ENCODE peak calls at places on chromosomes 11 and 22, in ten cellular contexts. B is astrocyte of the cerebellum, I is nephron progenitor cell, E is GM20000, O is testis, Q is heart left ventricle, K is fibroblast of pulmonary artery, Y is WTC11, F is breast epithelium, X is GM13976. A is an unnamed sample.

GRCh38 chr11:69666261-69666660 is 8.9 kb downstream of the LTO1 start:
- DNase-seq in B (no peak), I (no peak), E (no peak), O (no peak), Q (no peak), K (no peak), Y (no peak), F (no peak), X (no peak), A (no peak)

GRCh38 chr11:105829084-105829483 is 193.0 kb downstream of the MSANTD4 start:
- DNase-seq in B (no peak), I (no peak), E (peak), O (no peak), Q (no peak), K (no peak), Y (no peak), F (no peak), X (peak), A (peak)

GRCh38 chr11:1218256-1218787 is 4.5 kb upstream of the MUC5B start:
- DNase-seq in B (no peak), I (peak), E (no peak), O (no peak), Q (no peak), K (no peak), Y (no peak), F (no peak), X (no peak), A (no peak)

GRCh38 chr22:43993072-43993760 is 30.9 kb upstream of the PARVB start:
- DNase-seq in B (peak), I (peak), E (peak), O (peak), Q (peak), K (peak), Y (peak), F (no peak), X (peak), A (peak)

GRCh38 chr11:60184824-60185511 is 2.1 kb upstream of the MS4A6A start:
- DNase-seq in B (no peak), I (no peak), E (no peak), O (no peak), Q (no peak), K (no peak), Y (no peak), F (no peak), X (no peak), A (no peak)

GRCh38 chr22:26689553-26690301 is 32.3 kb downstream of the MIAT start:
- DNase-seq in B (no peak), I (no peak), E (no peak), O (no peak), Q (no peak), K (peak), Y (no peak), F (no peak), X (no peak), A (no peak)

GRCh38 chr11:9759519-9760179 is 95.8 kb downstream of the SWAP70 start:
- DNase-seq in B (peak), I (no peak), E (peak), O (peak), Q (peak), K (peak), Y (no peak), F (peak), X (peak), A (peak)

GRCh38 chr22:20624161-20624616 is 116.8 kb downstream of the MED15 start:
- DNase-seq in B (no peak), I (no peak), E (peak), O (no peak), Q (no peak), K (no peak), Y (no peak), F (no peak), X (peak), A (peak)

GRCh38 chr11:57764527-57764926 is 2.9 kb downstream of the CTNND1 start:
- DNase-seq in B (no peak), I (no peak), E (no peak), O (no peak), Q (no peak), K (no peak), Y (no peak), F (no peak), X (no peak), A (no peak)

GRCh38 chr22:20646906-20647305 is 127.0 kb upstream of the SERPIND1 start:
- DNase-seq in B (no peak), I (no peak), E (no peak), O (no peak), Q (no peak), K (no peak), Y (no peak), F (no peak), X (no peak), A (no peak)

GRCh38 chr11:36452231-36452630 is 57.8 kb downstream of the TRAF6 start:
- DNase-seq in B (peak), I (no peak), E (no peak), O (no peak), Q (no peak), K (peak), Y (no peak), F (no peak), X (no peak), A (no peak)

GRCh38 chr11:110907629-110908028 is 195.4 kb upstream of the ARHGAP20 start:
- DNase-seq in B (peak), I (no peak), E (no peak), O (no peak), Q (no peak), K (peak), Y (no peak), F (no peak), X (no peak), A (no peak)

GRCh38 chr22:32043391-32043790 is 330 bp downstream of the SLC5A1 start:
- DNase-seq in B (no peak), I (no peak), E (no peak), O (no peak), Q (no peak), K (no peak), Y (no peak), F (no peak), X (no peak), A (no peak)

GRCh38 chr11:69164824-69165223 is 9.1 kb downstream of the SMIM38 start:
- DNase-seq in B (no peak), I (no peak), E (no peak), O (no peak), Q (no peak), K (no peak), Y (no peak), F (no peak), X (no peak), A (no peak)

GRCh38 chr11:14609902-14610301 is 33.7 kb upstream of the PDE3B start:
- DNase-seq in B (no peak), I (no peak), E (no peak), O (no peak), Q (no peak), K (no peak), Y (no peak), F (no peak), X (no peak), A (no peak)

GRCh38 chr11:43404406-43404805 is 45.7 kb downstream of the TTC17 start:
- DNase-seq in B (no peak), I (no peak), E (no peak), O (no peak), Q (no peak), K (no peak), Y (no peak), F (no peak), X (no peak), A (no peak)

GRCh38 chr11:6557761-6558674 is 45.4 kb downstream of the RRP8 start:
- DNase-seq in B (no peak), I (no peak), E (no peak), O (no peak), Q (no peak), K (no peak), Y (no peak), F (no peak), X (no peak), A (no peak)

GRCh38 chr11:117984471-117984870 is 1.7 kb upstream of the IL10RA start:
- DNase-seq in B (no peak), I (no peak), E (no peak), O (no peak), Q (no peak), K (no peak), Y (no peak), F (no peak), X (no peak), A (no peak)

GRCh38 chr11:46260161-46260560 is 17.3 kb upstream of the CREB3L1 start:
- DNase-seq in B (no peak), I (no peak), E (no peak), O (no peak), Q (no peak), K (no peak), Y (no peak), F (no peak), X (no peak), A (no peak)

GRCh38 chr11:10076458-10077141 is 217.4 kb downstream of the SBF2 start:
- DNase-seq in B (peak), I (peak), E (peak), O (peak), Q (peak), K (peak), Y (peak), F (no peak), X (peak), A (peak)

GRCh38 chr11:69232821-69233760 is 60.9 kb upstream of the MYEOV start:
- DNase-seq in B (no peak), I (no peak), E (no peak), O (peak), Q (no peak), K (no peak), Y (no peak), F (no peak), X (no peak), A (no peak)

GRCh38 chr11:70487160-70487559 is 88.8 kb downstream of the CTTN start:
- DNase-seq in B (no peak), I (no peak), E (no peak), O (no peak), Q (no peak), K (no peak), Y (no peak), F (no peak), X (no peak), A (no peak)

GRCh38 chr22:17563936-17564391 is 666 bp downstream of the SLC25A18 start:
- DNase-seq in B (no peak), I (no peak), E (no peak), O (peak), Q (peak), K (peak), Y (no peak), F (no peak), X (no peak), A (no peak)

GRCh38 chr11:38169286-38169685 is 1571.2 kb upstream of the RAG2 start:
- DNase-seq in B (peak), I (no peak), E (no peak), O (no peak), Q (no peak), K (peak), Y (no peak), F (no peak), X (no peak), A (no peak)

GRCh38 chr11:87879118-87879517 is 296.1 kb downstream of the RAB38 start:
- DNase-seq in B (no peak), I (no peak), E (no peak), O (no peak), Q (no peak), K (peak), Y (no peak), F (no peak), X (no peak), A (no peak)

GRCh38 chr11:8247312-8247711 is 16.4 kb downstream of the LMO1 start:
- DNase-seq in B (no peak), I (no peak), E (no peak), O (no peak), Q (no peak), K (no peak), Y (peak), F (no peak), X (no peak), A (no peak)

GRCh38 chr11:34986883-34987525 is 70.6 kb downstream of the PDHX start:
- DNase-seq in B (no peak), I (no peak), E (no peak), O (no peak), Q (no peak), K (no peak), Y (no peak), F (no peak), X (no peak), A (no peak)

GRCh38 chr11:27698872-27699241 is 1.4 kb downstream of the BDNF start:
- DNase-seq in B (peak), I (peak), E (peak), O (peak), Q (peak), K (peak), Y (peak), F (peak), X (peak), A (peak)

GRCh38 chr11:803770-804598 is 1.0 kb downstream of the PIDD1 start:
- DNase-seq in B (no peak), I (peak), E (no peak), O (no peak), Q (no peak), K (no peak), Y (no peak), F (no peak), X (no peak), A (no peak)

GRCh38 chr11:122778148-122778547 is 60.2 kb upstream of the CRTAM start:
- DNase-seq in B (no peak), I (no peak), E (no peak), O (no peak), Q (no peak), K (peak), Y (no peak), F (no peak), X (no peak), A (no peak)

DNA sequence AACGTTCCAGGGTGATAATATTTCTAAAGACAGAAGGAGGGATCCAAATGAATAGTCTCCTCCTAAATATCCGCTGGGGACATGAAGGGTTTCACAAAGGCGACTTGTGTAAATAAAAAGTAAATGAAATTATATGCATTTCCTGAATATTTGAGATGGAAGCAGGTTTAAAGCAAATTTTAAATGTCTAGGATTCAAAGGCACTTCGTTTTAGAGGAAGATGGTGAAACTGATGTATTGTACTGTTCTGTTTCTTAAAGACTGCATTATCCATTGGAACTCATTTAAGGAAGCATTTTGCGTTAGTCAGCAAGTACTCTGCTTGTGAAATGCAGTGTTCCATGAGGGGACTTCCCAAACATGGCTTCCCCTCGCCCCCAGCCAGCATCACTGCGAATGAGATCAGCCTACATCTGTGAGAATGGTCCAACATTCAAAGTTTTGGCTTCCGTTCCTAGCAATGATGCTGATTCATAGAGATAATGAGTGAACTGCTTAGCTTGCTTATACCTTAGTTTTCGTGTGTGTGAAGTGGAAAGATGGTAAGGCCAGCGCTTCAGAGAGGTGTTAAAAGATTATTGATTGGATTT is 1.5 kb downstream of the RAB39A start:
- DNase-seq in B (no peak), I (no peak), E (no peak), O (no peak), Q (no peak), K (no peak), Y (no peak), F (no peak), X (peak), A (peak)
- TF ChIP-seq CTCF in B (no peak), I (no peak), E (no peak), O (no peak), Q (no peak), K (no peak), Y (no peak), F (no peak), X (no peak), A (no peak)

DNA sequence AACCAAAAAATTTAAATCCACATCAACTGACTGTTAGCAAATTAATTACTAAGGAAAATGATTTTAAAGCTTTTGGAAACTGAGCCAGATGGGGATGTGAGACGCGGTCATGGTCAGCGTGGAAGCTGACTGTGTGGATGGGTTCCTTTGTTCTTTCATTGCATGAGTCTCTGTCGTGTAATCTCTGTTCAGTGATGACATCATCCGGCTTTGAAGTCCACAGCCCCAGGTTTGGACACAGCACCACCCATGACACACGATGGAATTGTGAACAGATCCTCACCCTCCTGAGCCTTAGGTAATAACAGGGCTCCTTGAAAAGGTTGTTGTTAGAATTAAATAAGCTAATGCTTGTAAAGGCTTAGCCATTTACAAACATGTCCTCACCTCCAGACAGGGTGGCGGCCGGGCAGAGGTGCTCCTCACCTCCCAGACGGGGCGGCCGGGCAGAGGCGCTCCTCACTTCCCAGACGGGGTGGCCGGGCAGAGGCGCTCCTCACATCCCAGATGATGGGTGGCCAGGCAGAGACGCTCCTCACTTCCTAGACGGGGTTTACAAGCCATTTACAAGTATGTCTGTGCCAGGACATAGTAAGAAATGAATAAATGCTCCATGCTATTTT is 677.3 kb downstream of the TBC1D22A start:
- DNase-seq in B (no peak), I (no peak), E (no peak), O (no peak), Q (no peak), K (no peak), Y (no peak), F (no peak), X (no peak), A (no peak)
- TF ChIP-seq CTCF in B (no peak), I (no peak), E (no peak), O (no peak), Q (no peak), K (no peak), Y (no peak), F (no peak), X (no peak), A (no peak)

DNA sequence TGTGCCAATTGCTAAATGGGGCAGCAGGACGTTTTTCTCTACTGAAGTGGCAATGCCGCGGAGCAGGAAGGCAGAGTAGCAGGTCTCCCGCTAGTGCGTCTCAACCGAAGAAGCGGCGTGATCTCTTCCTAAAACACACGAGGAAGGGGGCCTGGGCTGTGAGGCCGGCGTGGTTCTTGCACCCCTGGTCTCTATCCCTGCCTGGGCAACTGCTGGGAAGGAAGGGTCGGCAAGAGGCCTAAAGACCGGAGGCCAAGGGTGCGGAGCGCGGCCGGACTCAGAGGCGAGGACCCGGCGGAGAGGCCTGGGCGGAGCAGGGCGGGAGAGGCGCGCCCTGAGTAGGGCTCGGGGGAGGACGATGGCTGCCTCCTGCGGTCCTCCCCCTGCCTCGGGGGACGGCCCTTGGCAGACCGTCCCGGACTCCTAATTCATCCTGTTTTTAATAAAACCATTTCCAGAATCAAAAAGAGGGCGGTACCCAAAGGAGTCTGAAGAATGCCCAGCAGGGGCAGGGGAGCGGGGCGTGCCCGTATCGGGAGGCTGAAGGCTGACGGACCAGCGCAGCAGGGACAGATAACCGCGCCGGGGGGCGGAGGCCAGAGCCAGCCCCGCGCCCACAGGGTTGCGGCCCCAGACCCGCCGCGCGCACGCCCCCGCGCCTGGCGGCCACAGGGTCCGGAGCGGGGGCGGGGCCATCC is 559 bp upstream of the APLP2 start:
- DNase-seq in B (peak), I (no peak), E (no peak), O (peak), Q (peak), K (peak), Y (peak), F (peak), X (no peak), A (no peak)
- TF ChIP-seq CTCF in B (peak), I (no peak), E (no peak), O (peak), Q (no peak), K (peak), Y (no peak), F (peak), X (no peak), A (no peak)

GRCh38 chr11:94809251-94809650 is 41.1 kb downstream of the AMOTL1 start:
- DNase-seq in B (no peak), I (no peak), E (no peak), O (no peak), Q (no peak), K (no peak), Y (no peak), F (no peak), X (no peak), A (no peak)
- TF ChIP-seq CTCF in B (no peak), I (no peak), E (no peak), O (no peak), Q (no peak), K (no peak), Y (no peak), F (no peak), X (no peak), A (no peak)

DNA sequence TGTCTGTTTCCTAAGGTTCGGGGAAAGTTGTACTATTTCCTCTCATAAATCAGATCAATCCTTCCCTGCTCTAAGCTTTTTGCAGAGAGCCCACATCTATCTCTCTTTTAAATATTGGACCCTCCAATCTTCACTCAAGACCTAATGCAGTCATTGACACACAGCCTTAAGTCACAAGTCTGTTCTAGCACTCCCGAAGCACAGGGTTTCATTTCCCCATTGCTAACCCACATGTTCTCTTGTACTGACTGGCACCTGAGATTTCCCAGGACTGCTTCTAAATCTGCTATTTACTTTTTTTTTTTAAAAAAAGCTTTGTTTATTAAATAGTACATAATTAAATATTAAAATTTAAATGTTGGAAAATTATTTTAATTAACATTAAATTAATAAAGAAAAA is 674.7 kb downstream of the TBC1D22A start:
- DNase-seq in B (no peak), I (no peak), E (peak), O (no peak), Q (no peak), K (no peak), Y (no peak), F (no peak), X (no peak), A (no peak)
- TF ChIP-seq CTCF in B (no peak), I (no peak), E (no peak), O (no peak), Q (no peak), K (no peak), Y (no peak), F (no peak), X (no peak), A (no peak)

GRCh38 chr11:67285541-67286498 is 3.3 kb upstream of the ANKRD13D start:
- DNase-seq in B (no peak), I (no peak), E (no peak), O (no peak), Q (no peak), K (no peak), Y (no peak), F (no peak), X (no peak), A (no peak)

GRCh38 chr11:67287355-67288197 is 1.5 kb upstream of the ANKRD13D start:
- DNase-seq in B (no peak), I (no peak), E (no peak), O (no peak), Q (no peak), K (no peak), Y (no peak), F (no peak), X (no peak), A (no peak)

GRCh38 chr11:67284811-67285540 is 4.1 kb upstream of the ANKRD13D start:
- DNase-seq in B (no peak), I (no peak), E (no peak), O (no peak), Q (no peak), K (no peak), Y (no peak), F (no peak), X (no peak), A (no peak)

GRCh38 chr11:67288198-67288451 is 978 bp upstream of the ANKRD13D start:
- DNase-seq in B (no peak), I (no peak), E (no peak), O (no peak), Q (no peak), K (no peak), Y (no peak), F (no peak), X (no peak), A (no peak)

GRCh38 chr11:67286621-67287333 is 2.3 kb upstream of the ANKRD13D start:
- DNase-seq in B (no peak), I (no peak), E (no peak), O (no peak), Q (no peak), K (no peak), Y (no peak), F (no peak), X (no peak), A (no peak)
- TF ChIP-seq CTCF in B (no peak), I (no peak), E (no peak), O (no peak), Q (no peak), K (no peak), Y (no peak), F (no peak), X (no peak), A (peak)